ENCODE peak calls at places on chromosomes 13 and 19, in six cellular contexts. Y is dermis microvascular lymphatic vessel endothelial cell, O is AG10803, R is Right ventricle myocardium superior, W is left cardiac atrium, B is caudate nucleus. G is an unnamed sample.

GRCh38 chr19:43751466-43752220 is 3.1 kb downstream of the SMG9 start:
- DNase-seq in O (peak), B (no peak), Y (no peak), R (no peak), W (no peak), G (no peak)

GRCh38 chr13:28611654-28612131 is 47.2 kb upstream of the POMP start:
- DNase-seq in O (no peak), B (no peak), W (no peak), R (no peak), Y (no peak), G (no peak)

GRCh38 chr19:47379398-47379938 is 30.4 kb downstream of the DHX34 start:
- DNase-seq in Y (no peak), O (no peak), R (no peak), W (no peak), B (peak), G (no peak)

GRCh38 chr13:33611016-33611805 is 206.7 kb upstream of the RFC3 start:
- DNase-seq in B (peak), O (no peak), Y (peak), W (peak), R (peak), G (no peak)

GRCh38 chr13:113741101-113741731 is 17.8 kb upstream of the TMEM255B start:
- DNase-seq in Y (no peak), B (no peak), W (no peak), R (peak), O (no peak), G (no peak)

GRCh38 chr13:31174018-31174417 is 12.3 kb upstream of the HSPH1 start:
- DNase-seq in B (no peak), Y (no peak), W (no peak), O (peak), R (no peak), G (no peak)

GRCh38 chr13:95002968-95003813 is 290.8 kb upstream of the SOX21 start:
- DNase-seq in Y (no peak), W (no peak), O (no peak), B (peak), R (no peak), G (no peak)

GRCh38 chr13:23378009-23378632 is 55.4 kb downstream of the SACS start:
- DNase-seq in Y (peak), B (no peak), O (peak), R (no peak), W (peak), G (peak)

GRCh38 chr19:11345122-11345752 is 831 bp downstream of the TMEM205 start:
- DNase-seq in R (no peak), W (no peak), O (no peak), B (no peak), Y (no peak), G (no peak)

GRCh38 chr13:24822640-24823039 is 58.7 kb downstream of the RNF17 start:
- DNase-seq in Y (no peak), B (no peak), O (no peak), W (no peak), R (no peak), G (no peak)

GRCh38 chr13:111789420-111789819 is 277.5 kb upstream of the SOX1 start:
- DNase-seq in B (no peak), O (no peak), W (no peak), R (no peak), Y (no peak), G (no peak)

GRCh38 chr19:46000497-46001246 is 5.4 kb downstream of the CCDC61 start:
- DNase-seq in B (peak), O (no peak), R (no peak), W (peak), Y (no peak), G (no peak)

GRCh38 chr19:46745521-46746280 is at the start of gene FKRP:
- DNase-seq in O (no peak), R (peak), B (no peak), Y (no peak), W (no peak), G (no peak)

GRCh38 chr13:98813993-98814392 is 61.5 kb upstream of the SLC15A1 start:
- DNase-seq in W (no peak), R (no peak), B (no peak), O (no peak), Y (no peak), G (no peak)

GRCh38 chr13:49315036-49315565 is 67.4 kb downstream of the CDADC1 start:
- DNase-seq in Y (no peak), B (no peak), W (no peak), O (peak), R (no peak), G (no peak)